ENCODE peak calls at places on chromosomes 7 and 10, in four cellular contexts. D is activated CD8-positive, alpha-beta memory T cell treated with anti-CD3 and anti-CD28 coated beads for 1 hour; S is A172; H is foreskin fibroblast. K is an unnamed sample.

GRCh38 chr10:108787932-108788331 is 1135.4 kb downstream of the XPNPEP1 start:
- DNase-seq in H (peak), S (peak), D (no peak), K (no peak)

GRCh38 chr7:50349963-50350944 is 45.7 kb downstream of the IKZF1 start:
- DNase-seq in D (peak), S (no peak), H (no peak), K (no peak)

GRCh38 chr10:48798486-48799254 is 114.0 kb downstream of the WDFY4 start:
- DNase-seq in D (no peak), S (peak), H (peak), K (no peak)

GRCh38 chr7:135352285-135352684 is 118.6 kb downstream of the STRA8 start:
- DNase-seq in D (no peak), H (no peak), S (no peak), K (no peak)

GRCh38 chr10:60883187-60883586 is 60.8 kb downstream of the RHOBTB1 start:
- DNase-seq in S (peak), D (no peak), H (peak), K (peak)

GRCh38 chr7:55348502-55348901 is 16.6 kb upstream of the LANCL2 start:
- DNase-seq in H (peak), D (no peak), S (peak), K (peak)

GRCh38 chr7:143367972-143368371 is 5.5 kb upstream of the FAM131B start:
- DNase-seq in H (peak), D (no peak), S (peak), K (peak)

GRCh38 chr7:19920200-19920599 is 146.8 kb upstream of the TMEM196 start:
- DNase-seq in S (peak), H (no peak), D (no peak), K (no peak)

GRCh38 chr7:99132922-99133321 is 11.0 kb downstream of the SMURF1 start:
- DNase-seq in S (no peak), H (peak), D (no peak), K (no peak)

GRCh38 chr7:116571552-116571951 is 46.7 kb downstream of the CAV1 start:
- DNase-seq in S (no peak), H (no peak), D (no peak), K (no peak)

GRCh38 chr7:29812185-29812876 is 6.0 kb downstream of the WIPF3 start:
- DNase-seq in H (peak), S (no peak), D (no peak), K (no peak)

GRCh38 chr10:110916554-110917346 is 2.2 kb downstream of the BBIP1 start:
- DNase-seq in D (no peak), H (peak), S (peak), K (peak)

GRCh38 chr10:968546-969199 is 19.6 kb upstream of the GTPBP4 start:
- DNase-seq in S (no peak), H (no peak), D (no peak), K (no peak)

GRCh38 chr7:111711426-111712065 is 149.3 kb upstream of the IMMP2L start:
- DNase-seq in D (no peak), S (no peak), H (no peak), K (peak)

GRCh38 chr7:66167773-66168367 is 37.3 kb upstream of the TPST1 start:
- DNase-seq in S (peak), D (no peak), H (peak), K (no peak)

GRCh38 chr7:100486111-100486636 is 2.4 kb downstream of the NYAP1 start:
- DNase-seq in D (no peak), S (no peak), H (no peak), K (no peak)

GRCh38 chr10:111093741-111094380 is 17.0 kb downstream of the ADRA2A start:
- DNase-seq in S (peak), D (no peak), H (peak), K (peak)

GRCh38 chr10:33187427-33187999 is 147.0 kb downstream of the NRP1 start:
- DNase-seq in H (no peak), S (no peak), D (no peak), K (no peak)

GRCh38 chr7:74568658-74569057 is 88.9 kb upstream of the GTF2I start:
- DNase-seq in H (peak), S (peak), D (no peak), K (no peak)

GRCh38 chr10:93871805-93872204 is 22.0 kb upstream of the SLC35G1 start:
- DNase-seq in D (no peak), S (no peak), H (no peak), K (no peak)

GRCh38 chr10:61628199-61628874 is 34.4 kb upstream of the CABCOCO1 start:
- DNase-seq in S (no peak), H (peak), D (no peak), K (peak)

GRCh38 chr10:125779403-125780327 is 4.0 kb upstream of the MMP21 start:
- DNase-seq in D (no peak), S (no peak), H (no peak), K (no peak)

GRCh38 chr7:155864991-155865690 is 52.9 kb upstream of the SHH start:
- DNase-seq in S (no peak), D (no peak), H (no peak), K (no peak)

GRCh38 chr10:78515037-78515872 is 481.6 kb downstream of the RPS24 start:
- DNase-seq in D (no peak), H (peak), S (no peak), K (no peak)

GRCh38 chr7:129925416-129926002 is 27.3 kb downstream of the UBE2H start:
- DNase-seq in D (no peak), S (no peak), H (peak), K (no peak)

GRCh38 chr7:15582773-15583172 is 21.0 kb upstream of the AGMO start:
- DNase-seq in S (no peak), H (no peak), D (no peak), K (no peak)

GRCh38 chr7:46123-46829 is 146.1 kb upstream of the FAM20C start:
- DNase-seq in H (no peak), D (no peak), S (no peak), K (no peak)

GRCh38 chr10:52539463-52539862 is 225.4 kb downstream of the DKK1 start:
- DNase-seq in H (peak), S (peak), D (no peak), K (peak)

GRCh38 chr7:51080622-51081269 is 235.9 kb downstream of the COBL start:
- DNase-seq in D (no peak), H (no peak), S (no peak), K (no peak)

GRCh38 chr7:67803789-67804188 is 807.2 kb downstream of the TYW1 start:
- DNase-seq in H (no peak), S (no peak), D (no peak), K (no peak)

GRCh38 chr7:88465586-88465985 is 158.9 kb upstream of the STEAP4 start:
- DNase-seq in H (no peak), S (no peak), D (no peak), K (no peak)